ENCODE peak calls at places on chromosomes 2 and 18, in eight cellular contexts. S, H, I, L, B, C, U and R are unnamed samples.

GRCh38 chr18:44723366-44723765 is 42.7 kb downstream of the SETBP1 start:
- DNase-seq in S (no peak), H (no peak), I (no peak), L (no peak), B (no peak), C (no peak), U (no peak), R (no peak)

GRCh38 chr2:128313076-128313836 is 5.4 kb downstream of the HS6ST1 start:
- DNase-seq in S (peak; percentile 44), H (peak; percentile 49), I (no peak), L (peak; percentile 57), B (no peak), C (peak; percentile 21), U (no peak), R (peak; percentile 58)

GRCh38 chr2:238483656-238484055 is 56.9 kb downstream of the ASB1 start:
- DNase-seq in S (no peak), H (no peak), I (no peak), L (no peak), B (no peak), C (no peak), U (no peak), R (no peak)

GRCh38 chr2:124740636-124741035 is 715.5 kb downstream of the CNTNAP5 start:
- DNase-seq in S (no peak), H (no peak), I (no peak), L (no peak), B (no peak), C (no peak), U (no peak), R (no peak)

GRCh38 chr2:86519349-86519748 is 43.9 kb downstream of the CHMP3 start:
- DNase-seq in S (no peak), H (no peak), I (no peak), L (no peak), B (no peak), C (no peak), U (no peak), R (no peak)

GRCh38 chr2:234240917-234241316 is 190.4 kb downstream of the SPP2 start:
- DNase-seq in S (no peak), H (no peak), I (no peak), L (peak; percentile 91), B (no peak), C (peak; percentile 41), U (no peak), R (no peak)

GRCh38 chr2:20429528-20429927 is 17.3 kb upstream of the RHOB start:
- DNase-seq in S (no peak), H (no peak), I (no peak), L (peak; percentile 20), B (no peak), C (no peak), U (no peak), R (no peak)

GRCh38 chr2:232588680-232589585 is 38.4 kb downstream of the EIF4E2 start:
- DNase-seq in S (no peak), H (no peak), I (peak; percentile 14), L (peak; percentile 61), B (peak; percentile 16), C (peak; percentile 78), U (peak; percentile 68), R (no peak)

GRCh38 chr18:10768221-10768620 is 242.4 kb downstream of the NAPG start:
- DNase-seq in S (no peak), H (no peak), I (no peak), L (no peak), B (no peak), C (no peak), U (no peak), R (no peak)

GRCh38 chr2:147869934-147870333 is 25.1 kb downstream of the ACVR2A start:
- DNase-seq in S (no peak), H (no peak), I (no peak), L (no peak), B (no peak), C (no peak), U (no peak), R (no peak)

GRCh38 chr2:31018280-31018679 is 120.0 kb downstream of the GALNT14 start:
- DNase-seq in S (no peak), H (no peak), I (no peak), L (no peak), B (no peak), C (no peak), U (no peak), R (no peak)

GRCh38 chr18:27921904-27922541 is 254.9 kb downstream of the CDH2 start:
- DNase-seq in S (peak; percentile 52), H (no peak), I (no peak), L (peak; percentile 94), B (no peak), C (peak; percentile 95), U (peak; percentile 51), R (no peak)

GRCh38 chr2:181203916-181204315 is 223.5 kb downstream of the UBE2E3 start:
- DNase-seq in S (no peak), H (no peak), I (no peak), L (peak; percentile 51), B (no peak), C (peak; percentile 14), U (no peak), R (no peak)

GRCh38 chr18:58867281-58867961 is 2.7 kb downstream of the ZNF532 start:
- DNase-seq in S (no peak), H (no peak), I (peak; percentile 45), L (no peak), B (no peak), C (no peak), U (no peak), R (no peak)

GRCh38 chr2:5022056-5022455 is 670.1 kb upstream of the SOX11 start:
- DNase-seq in S (no peak), H (no peak), I (no peak), L (no peak), B (no peak), C (no peak), U (no peak), R (no peak)